ENCODE peak calls at places on chromosomes 1 and 21, in nine cellular contexts. L, U, Q, Y, I, E, O, R and G are unnamed samples. For H3K4me1, the result is how much of the 10 kb centered on the place peaks cover.

GRCh38 chr1:237171564-237172485 is 129.8 kb downstream of the RYR2 start:
- DNase-seq in L (no peak), U (no peak), Q (no peak), Y (no peak), I (no peak), E (no peak), O (no peak), R (no peak), G (no peak)

GRCh38 chr1:67610450-67610849 is 74.6 kb upstream of the GADD45A start:
- DNase-seq in L (no peak), U (no peak), Q (no peak), Y (no peak), I (no peak), E (no peak), O (no peak), R (no peak), G (no peak)

GRCh38 chr1:13732971-13733667 is 33.1 kb downstream of the PRDM2 start:
- DNase-seq in L (no peak), U (no peak), Q (no peak), Y (no peak), I (peak), E (no peak), O (no peak), R (no peak), G (no peak)

GRCh38 chr1:243926803-243927245 is 76.8 kb upstream of the AKT3 start:
- DNase-seq in L (peak), U (no peak), Q (no peak), Y (no peak), I (no peak), E (no peak), O (no peak), R (peak), G (no peak)

GRCh38 chr1:28115267-28115666 is 26.9 kb upstream of the EYA3 start:
- DNase-seq in L (no peak), U (peak), Q (no peak), Y (no peak), I (no peak), E (peak), O (no peak), R (no peak), G (no peak)

GRCh38 chr1:154474802-154475201 is 27.2 kb upstream of the TDRD10 start:
- DNase-seq in L (peak), U (peak), Q (no peak), Y (no peak), I (no peak), E (peak), O (no peak), R (peak), G (no peak)

GRCh38 chr21:38806153-38806941 is 618 bp downstream of the ETS2 start:
- DNase-seq in L (no peak), U (peak), Q (peak), Y (peak), I (no peak), E (peak), O (no peak), R (no peak), G (no peak)

GRCh38 chr1:86104606-86105532 is 51.7 kb downstream of the COL24A1 start:
- DNase-seq in L (no peak), U (no peak), Q (no peak), Y (no peak), I (no peak), E (peak), O (no peak), R (no peak), G (no peak)

GRCh38 chr21:42855143-42855936 is 24.0 kb downstream of the WDR4 start:
- DNase-seq in L (no peak), U (peak), Q (no peak), Y (no peak), I (no peak), E (no peak), O (no peak), R (no peak), G (no peak)

GRCh38 chr1:146007048-146007784 is 10.8 kb upstream of the TXNIP start:
- DNase-seq in L (peak), U (peak), Q (peak), Y (peak), I (peak), E (peak), O (no peak), R (peak), G (peak)

GRCh38 chr1:116389013-116389412 is 16.0 kb downstream of the ATP1A1 start:
- DNase-seq in L (no peak), U (no peak), Q (no peak), Y (no peak), I (no peak), E (no peak), O (no peak), R (no peak), G (no peak)

GRCh38 chr1:116389705-116390104 is 16.7 kb downstream of the ATP1A1 start:
- DNase-seq in L (no peak), U (no peak), Q (no peak), Y (no peak), I (no peak), E (no peak), O (no peak), R (no peak), G (no peak)

GRCh38 chr1:116388122-116388521 is 15.1 kb downstream of the ATP1A1 start:
- DNase-seq in L (no peak), U (no peak), Q (peak), Y (no peak), I (no peak), E (no peak), O (no peak), R (no peak), G (no peak)

GRCh38 chr1:116386042-116386441 is 13.0 kb downstream of the ATP1A1 start:
- DNase-seq in L (no peak), U (peak), Q (no peak), Y (no peak), I (no peak), E (no peak), O (no peak), R (no peak), G (no peak)

DNA sequence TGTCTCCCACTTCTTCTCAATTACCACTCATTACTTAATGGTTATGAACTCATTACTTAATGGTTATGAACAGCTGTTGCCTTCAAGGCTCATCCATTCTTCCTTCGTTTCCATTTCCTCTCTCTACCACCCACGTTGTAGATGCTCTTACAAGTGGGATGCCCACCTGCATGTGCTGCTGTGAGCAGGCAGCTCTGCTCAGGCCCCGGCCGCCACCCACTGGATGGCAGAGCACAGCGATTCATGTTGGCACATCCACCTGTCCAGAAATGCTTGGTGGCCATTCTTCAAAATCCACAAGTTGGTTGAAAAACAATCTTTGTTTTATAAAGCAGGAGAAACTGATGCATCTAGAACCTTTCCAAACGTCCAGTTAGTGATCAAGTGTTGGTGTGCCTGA is 14.5 kb downstream of the ATP1A1 start:
- DNase-seq in L (no peak), U (no peak), Q (no peak), Y (no peak), I (no peak), E (no peak), O (no peak), R (no peak), G (no peak)
- H3K4me1 ChIP-seq in L (under half), U (under half), Q (under half), Y (under half), I (under half), E (under half), O (under half), R (under half), G (under half)

DNA sequence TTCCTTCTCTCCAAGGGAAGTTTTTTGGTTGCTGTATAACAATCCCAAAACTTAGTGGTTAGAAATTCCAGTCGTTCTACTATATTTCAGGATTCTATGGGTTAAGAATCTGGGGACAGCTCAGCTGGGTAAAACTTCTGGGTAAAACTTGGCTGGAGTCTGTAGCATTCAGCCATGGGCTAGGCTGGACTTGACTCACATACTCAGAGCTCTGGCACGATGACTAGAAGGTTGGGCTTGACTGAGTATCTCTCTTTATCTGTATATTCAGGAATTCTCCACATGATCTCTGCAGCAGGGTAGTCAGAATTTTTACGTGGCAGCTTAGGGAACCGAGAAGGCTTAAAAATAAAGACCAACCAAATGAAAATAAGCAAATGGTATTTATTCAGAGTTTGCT is 28.2 kb upstream of the HRNR start:
- DNase-seq in L (no peak), U (no peak), Q (no peak), Y (no peak), I (no peak), E (no peak), O (no peak), R (no peak), G (no peak)
- TF ChIP-seq POLR2A in L (no peak), U (no peak), Q (no peak), Y (no peak), I (no peak), E (no peak), O (no peak), R (no peak), G (no peak)

GRCh38 chr1:203325418-203326091 is 20.2 kb downstream of the BTG2 start:
- DNase-seq in L (no peak), U (peak), Q (no peak), Y (peak), I (peak), E (peak), O (no peak), R (no peak), G (peak)
- H3K4me1 ChIP-seq in L (under half), U (half or more), Q (under half), Y (under half), I (under half), E (half or more), O (half or more), R (under half), G (under half)

GRCh38 chr1:209199822-209200221 is 383.7 kb upstream of the CAMK1G start:
- DNase-seq in L (no peak), U (no peak), Q (no peak), Y (peak), I (no peak), E (peak), O (no peak), R (no peak), G (no peak)

GRCh38 chr1:209196140-209196539 is 387.4 kb upstream of the CAMK1G start:
- DNase-seq in L (no peak), U (no peak), Q (no peak), Y (no peak), I (no peak), E (no peak), O (no peak), R (no peak), G (no peak)

GRCh38 chr1:209202826-209203439 is 380.6 kb upstream of the CAMK1G start:
- DNase-seq in L (peak), U (no peak), Q (peak), Y (no peak), I (no peak), E (no peak), O (no peak), R (peak), G (no peak)

GRCh38 chr1:209199371-209199770 is 384.1 kb upstream of the CAMK1G start:
- DNase-seq in L (no peak), U (no peak), Q (no peak), Y (no peak), I (no peak), E (peak), O (no peak), R (no peak), G (no peak)

DNA sequence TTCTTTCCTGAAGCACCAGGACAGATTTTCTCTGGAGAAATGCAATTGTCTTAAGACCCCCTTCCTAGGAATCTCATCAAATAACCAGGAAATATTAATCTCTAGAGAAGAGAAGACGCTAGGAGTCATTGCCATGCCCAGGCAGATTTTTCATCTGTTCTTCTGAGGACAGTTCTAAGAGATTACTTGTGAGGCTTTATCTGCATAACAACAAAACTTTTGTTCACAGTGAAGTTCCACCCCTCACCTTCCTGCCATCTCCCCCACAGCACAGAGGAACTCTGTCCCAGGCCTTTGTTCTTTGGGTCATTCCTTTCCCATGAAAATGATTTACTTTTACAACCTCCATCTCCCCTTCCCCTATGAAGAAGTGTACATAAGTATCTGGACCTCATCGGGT is 384.6 kb upstream of the CAMK1G start:
- DNase-seq in L (no peak), U (no peak), Q (no peak), Y (no peak), I (no peak), E (no peak), O (no peak), R (no peak), G (no peak)
- TF ChIP-seq POLR2A in L (no peak), U (no peak), Q (no peak), Y (no peak), I (no peak), E (no peak), O (no peak), R (no peak), G (no peak)

DNA sequence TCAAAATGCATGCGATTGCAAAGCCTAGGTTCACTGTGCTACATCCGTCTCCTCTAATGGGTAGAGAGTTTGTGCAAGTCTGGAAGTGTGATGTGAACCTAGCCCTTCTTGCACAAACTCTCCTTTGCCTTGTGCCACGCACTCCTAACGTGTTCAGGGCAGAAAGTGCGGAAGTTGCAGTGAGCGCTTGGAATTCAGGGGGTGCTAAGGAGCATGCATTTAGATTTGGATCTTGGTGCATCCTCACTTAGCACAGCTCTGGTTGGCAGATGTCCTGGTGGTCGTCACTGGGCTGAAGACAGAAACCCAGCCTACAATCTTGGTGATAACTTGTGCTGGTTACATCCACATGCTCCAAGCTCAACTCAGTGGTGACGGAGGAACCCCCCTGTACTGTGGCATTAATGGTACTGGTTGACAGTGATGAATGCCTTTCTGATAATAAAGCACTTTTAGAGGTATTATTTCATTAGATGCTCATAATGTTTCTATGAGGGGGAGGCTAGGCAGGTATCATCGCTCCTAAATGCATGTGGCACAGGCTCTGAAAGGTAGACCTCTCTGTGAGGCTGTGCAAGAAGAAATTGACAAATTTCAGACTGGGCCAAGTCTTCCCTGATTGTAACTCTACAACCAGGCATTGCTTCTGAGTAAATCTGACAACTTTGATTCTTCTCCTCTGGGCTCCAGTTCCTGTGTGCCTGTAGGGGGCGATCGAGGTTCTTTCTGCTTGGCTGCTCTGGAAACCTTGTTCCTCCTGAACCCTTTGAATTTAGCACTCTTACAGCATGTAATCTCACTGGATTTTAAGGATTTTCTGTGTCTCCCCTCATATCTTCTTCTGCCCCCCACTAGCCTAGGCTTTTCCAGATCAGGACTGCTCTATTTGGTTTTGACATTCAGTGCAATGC is 40.6 kb downstream of the MAPKAPK2 start:
- DNase-seq in L (peak), U (no peak), Q (peak), Y (peak), I (no peak), E (peak), O (no peak), R (peak), G (no peak)
- H3K4me1 ChIP-seq in L (under half), U (under half), Q (under half), Y (under half), I (under half), E (under half), O (half or more), R (half or more), G (half or more)

GRCh38 chr1:16012590-16013219 is 5.1 kb downstream of the HSPB7 start:
- DNase-seq in L (peak), U (peak), Q (peak), Y (peak), I (peak), E (peak), O (no peak), R (peak), G (peak)
- TF ChIP-seq POLR2A in L (no peak), U (no peak), Q (peak), Y (no peak), I (no peak), E (peak), O (no peak), R (no peak), G (no peak)